ENCODE peak calls at places on chromosomes 5 and 9, in nine cellular contexts. I, X, R, F, G, L, C, N and H are unnamed samples.

GRCh38 chr5:138963763-138964371 is 88.7 kb upstream of the LRRTM2 start:
- DNase-seq in X (no peak), I (no peak), C (no peak), G (no peak), R (peak), L (no peak), N (peak), F (no peak), H (no peak)

GRCh38 chr9:121895836-121896544 is 197.1 kb downstream of the TTLL11 start:
- DNase-seq in L (no peak), C (no peak), R (peak), I (peak), N (peak), F (peak), G (no peak), X (no peak), H (peak)

GRCh38 chr5:43482490-43483064 is 1.1 kb downstream of the TMEM267 start:
- DNase-seq in L (no peak), X (no peak), C (no peak), I (peak), F (peak), R (peak), G (no peak), N (no peak), H (no peak)

GRCh38 chr9:94746541-94747505 is 20.3 kb downstream of the AOPEP start:
- DNase-seq in L (no peak), N (no peak), R (no peak), X (no peak), I (peak), C (no peak), G (no peak), F (no peak), H (no peak)

GRCh38 chr5:1930880-1931589 is 48.3 kb upstream of the IRX4 start:
- DNase-seq in L (no peak), C (no peak), R (no peak), F (no peak), X (no peak), G (no peak), N (peak), I (no peak), H (peak)

GRCh38 chr9:121596515-121596914 is 54.9 kb upstream of the DAB2IP start:
- DNase-seq in C (no peak), N (no peak), L (no peak), G (no peak), I (peak), R (peak), F (no peak), X (no peak), H (no peak)

GRCh38 chr5:132354828-132355765 is 14.4 kb upstream of the SLC22A5 start:
- DNase-seq in N (no peak), L (no peak), I (no peak), C (no peak), G (no peak), F (no peak), R (no peak), X (no peak), H (no peak)

GRCh38 chr9:104745852-104746251 is 1.6 kb upstream of the NIPSNAP3A start:
- DNase-seq in X (no peak), G (no peak), C (no peak), R (no peak), F (no peak), I (no peak), N (no peak), L (no peak), H (no peak)

GRCh38 chr5:137758719-137759312 is 4.7 kb upstream of the HNRNPA0 start:
- DNase-seq in C (no peak), L (no peak), X (no peak), G (no peak), N (no peak), R (peak), F (no peak), I (no peak), H (no peak)

GRCh38 chr9:22084336-22085035 is 75.4 kb upstream of the CDKN2B start:
- DNase-seq in F (peak), I (peak), L (no peak), X (no peak), G (peak), R (peak), C (no peak), N (no peak), H (no peak)

GRCh38 chr5:84242286-84242685 is 142.4 kb downstream of the EDIL3 start:
- DNase-seq in X (no peak), N (no peak), G (no peak), L (no peak), I (peak), F (peak), R (peak), C (no peak), H (no peak)

GRCh38 chr5:342501-343460 is 21.3 kb downstream of the AHRR start:
- DNase-seq in R (no peak), C (no peak), X (no peak), N (no peak), G (no peak), F (no peak), I (no peak), L (no peak), H (no peak)

GRCh38 chr5:1747079-1747802 is 52.4 kb downstream of the MRPL36 start:
- DNase-seq in N (no peak), F (no peak), G (no peak), X (no peak), R (no peak), C (no peak), L (no peak), I (no peak), H (no peak)